ENCODE peak calls at places on chromosomes 6 and 20, in four cellular contexts. Z, X, W and J are unnamed samples. For H3K4me1, the result is how much of the 10 kb centered on the place peaks cover.

GRCh38 chr20:33232486-33233072 is 3.2 kb upstream of the BPIFA1 start:
- DNase-seq in W (no peak), Z (no peak), X (no peak), J (peak)

GRCh38 chr6:160790028-160790792 is 88.2 kb downstream of the PLG start:
- DNase-seq in Z (no peak), W (no peak), X (no peak), J (no peak)

GRCh38 chr6:88775866-88776571 is 187.4 kb downstream of the RNGTT start:
- DNase-seq in W (no peak), X (no peak), Z (no peak), J (no peak)

GRCh38 chr6:168200571-168201134 is 118.9 kb downstream of the DACT2 start:
- DNase-seq in W (no peak), X (no peak), Z (no peak), J (peak)

GRCh38 chr6:79033279-79033678 is 44.8 kb downstream of the PHIP start:
- DNase-seq in Z (no peak), X (no peak), W (no peak), J (no peak)

GRCh38 chr20:19073584-19074198 is 138.8 kb upstream of the SLC24A3 start:
- DNase-seq in W (no peak), Z (no peak), X (no peak), J (no peak)

GRCh38 chr20:1934578-1935573 is 39.7 kb downstream of the SIRPA start:
- DNase-seq in Z (peak), X (peak), W (peak), J (peak)

GRCh38 chr6:100462990-100463684 is 1.6 kb downstream of the SIM1 start:
- DNase-seq in Z (no peak), W (no peak), X (no peak), J (no peak)

GRCh38 chr6:128204621-128205020 is 303.8 kb upstream of the THEMIS start:
- DNase-seq in X (no peak), Z (no peak), W (no peak), J (no peak)

GRCh38 chr6:22421187-22421586 is 124.4 kb upstream of the PRL start:
- DNase-seq in W (no peak), Z (no peak), X (no peak), J (no peak)

GRCh38 chr6:45002390-45002789 is 325.7 kb upstream of the RUNX2 start:
- DNase-seq in W (no peak), X (no peak), Z (no peak), J (no peak)

GRCh38 chr20:50713677-50714101 is 17.7 kb upstream of the PARD6B start:
- DNase-seq in W (no peak), Z (peak), X (no peak), J (no peak)

GRCh38 chr20:13220857-13221297 is at the start of gene ISM1:
- DNase-seq in X (no peak), Z (peak), W (peak), J (peak)

GRCh38 chr6:129558248-129558647 is 151.7 kb downstream of the ARHGAP18 start:
- DNase-seq in Z (no peak), W (no peak), X (no peak), J (no peak)

GRCh38 chr6:11653028-11653583 is 115.6 kb downstream of the TMEM170B start:
- DNase-seq in X (no peak), W (no peak), Z (no peak), J (no peak)

GRCh38 chr20:24402234-24402633 is 67.2 kb upstream of the SYNDIG1 start:
- DNase-seq in X (no peak), W (no peak), Z (no peak), J (no peak)

GRCh38 chr6:52221302-52221701 is 23.0 kb downstream of the IL17F start:
- DNase-seq in X (no peak), Z (no peak), W (no peak), J (no peak)

GRCh38 chr6:5466459-5466858 is 205.1 kb downstream of the FARS2 start:
- DNase-seq in X (no peak), W (no peak), Z (no peak), J (no peak)

GRCh38 chr20:1391640-1392442 is 1.0 kb downstream of the FKBP1A start:
- DNase-seq in Z (no peak), W (no peak), X (no peak), J (no peak)

GRCh38 chr6:958531-958930 is 265.6 kb upstream of the EXOC2 start:
- DNase-seq in Z (no peak), W (no peak), X (no peak), J (no peak)

GRCh38 chr6:149864578-149865535 is 698 bp upstream of the LRP11 start:
- DNase-seq in X (no peak), Z (peak), W (no peak), J (peak)

GRCh38 chr6:50822078-50822476 is 3.4 kb downstream of the TFAP2B start:
- DNase-seq in X (no peak), Z (no peak), W (no peak), J (no peak)

GRCh38 chr20:18057106-18057993 is at the start of gene OVOL2:
- DNase-seq in X (no peak), W (no peak), Z (peak), J (no peak)

GRCh38 chr20:44625361-44625760 is 26.1 kb downstream of the ADA start:
- DNase-seq in Z (no peak), X (no peak), W (no peak), J (no peak)

GRCh38 chr20:54223751-54224150 is 15.9 kb downstream of the PFDN4 start:
- DNase-seq in X (no peak), W (no peak), Z (no peak), J (no peak)

GRCh38 chr6:158706369-158706982 is 56.6 kb downstream of the SYTL3 start:
- DNase-seq in W (peak), Z (peak), X (peak), J (peak)

GRCh38 chr20:24782221-24782620 is 166.8 kb upstream of the CST7 start:
- DNase-seq in Z (no peak), W (no peak), X (no peak), J (no peak)

GRCh38 chr20:2151805-2152727 is 50.4 kb downstream of the STK35 start:
- DNase-seq in W (no peak), X (no peak), Z (no peak), J (peak)

GRCh38 chr6:18465410-18466154 is 78.4 kb downstream of the RNF144B start:
- DNase-seq in X (no peak), Z (no peak), W (no peak), J (no peak)

DNA sequence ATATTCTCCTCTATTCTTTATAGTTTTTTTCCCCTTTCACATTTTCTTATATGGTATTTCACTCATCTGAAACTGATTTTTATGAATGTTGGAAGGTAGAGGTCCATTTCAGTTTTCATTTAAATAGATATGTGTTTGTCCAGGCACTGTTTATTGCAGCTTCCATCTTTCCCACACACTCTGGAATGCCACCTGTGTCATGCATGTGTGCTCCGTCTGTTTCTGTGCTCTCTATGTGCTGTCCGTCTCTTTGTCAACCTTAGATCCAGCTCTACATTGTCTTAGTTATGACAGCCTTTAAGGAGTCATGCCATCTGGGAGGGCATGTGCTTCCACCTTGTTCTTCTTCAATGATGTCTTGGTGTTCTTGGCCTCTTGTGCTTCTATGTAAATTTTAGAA is 36.4 kb upstream of the RREB1 start:
- DNase-seq in X (no peak), W (no peak), Z (no peak), J (no peak)
- H3K27ac ChIP-seq in X (no peak), W (no peak), Z (no peak), J (no peak)

DNA sequence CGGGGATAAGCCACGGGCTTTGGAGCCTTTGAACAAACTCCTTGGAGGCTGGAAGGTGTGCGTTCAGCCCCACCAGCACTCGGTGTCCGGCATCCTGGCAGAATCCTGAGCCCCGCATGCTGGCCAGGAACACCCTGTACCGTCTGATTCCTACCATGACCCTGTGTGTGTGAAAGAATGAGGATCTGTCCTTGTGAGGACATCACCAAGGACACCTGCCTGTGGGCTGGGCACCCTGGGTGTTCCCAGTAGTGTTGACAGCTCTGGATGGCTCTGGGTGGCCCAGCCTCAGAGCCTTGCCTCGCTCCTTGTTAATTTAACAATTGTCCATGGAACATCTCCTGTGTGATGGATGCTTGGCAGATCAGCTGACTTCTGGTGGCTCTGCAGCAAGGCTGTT is 234.3 kb downstream of the QKI start:
- DNase-seq in W (no peak), X (peak), Z (no peak), J (no peak)
- TF ChIP-seq CTCF in W (no peak), X (no peak), Z (no peak), J (no peak)

GRCh38 chr6:14382381-14383236 is 265.0 kb downstream of the CD83 start:
- DNase-seq in W (no peak), Z (no peak), X (no peak), J (no peak)

GRCh38 chr6:14381225-14381887 is 263.8 kb downstream of the CD83 start:
- DNase-seq in W (no peak), Z (no peak), X (no peak), J (no peak)

GRCh38 chr6:14380421-14380820 is 262.8 kb downstream of the CD83 start:
- DNase-seq in X (no peak), W (no peak), Z (no peak), J (no peak)

GRCh38 chr6:14375940-14376339 is 258.4 kb downstream of the CD83 start:
- DNase-seq in Z (no peak), X (no peak), W (no peak), J (no peak)

GRCh38 chr6:14379568-14379967 is 262.0 kb downstream of the CD83 start:
- DNase-seq in W (no peak), Z (no peak), X (no peak), J (no peak)
- H3K4me1 ChIP-seq in W (under half), Z (under half), X (under half), J (under half)

DNA sequence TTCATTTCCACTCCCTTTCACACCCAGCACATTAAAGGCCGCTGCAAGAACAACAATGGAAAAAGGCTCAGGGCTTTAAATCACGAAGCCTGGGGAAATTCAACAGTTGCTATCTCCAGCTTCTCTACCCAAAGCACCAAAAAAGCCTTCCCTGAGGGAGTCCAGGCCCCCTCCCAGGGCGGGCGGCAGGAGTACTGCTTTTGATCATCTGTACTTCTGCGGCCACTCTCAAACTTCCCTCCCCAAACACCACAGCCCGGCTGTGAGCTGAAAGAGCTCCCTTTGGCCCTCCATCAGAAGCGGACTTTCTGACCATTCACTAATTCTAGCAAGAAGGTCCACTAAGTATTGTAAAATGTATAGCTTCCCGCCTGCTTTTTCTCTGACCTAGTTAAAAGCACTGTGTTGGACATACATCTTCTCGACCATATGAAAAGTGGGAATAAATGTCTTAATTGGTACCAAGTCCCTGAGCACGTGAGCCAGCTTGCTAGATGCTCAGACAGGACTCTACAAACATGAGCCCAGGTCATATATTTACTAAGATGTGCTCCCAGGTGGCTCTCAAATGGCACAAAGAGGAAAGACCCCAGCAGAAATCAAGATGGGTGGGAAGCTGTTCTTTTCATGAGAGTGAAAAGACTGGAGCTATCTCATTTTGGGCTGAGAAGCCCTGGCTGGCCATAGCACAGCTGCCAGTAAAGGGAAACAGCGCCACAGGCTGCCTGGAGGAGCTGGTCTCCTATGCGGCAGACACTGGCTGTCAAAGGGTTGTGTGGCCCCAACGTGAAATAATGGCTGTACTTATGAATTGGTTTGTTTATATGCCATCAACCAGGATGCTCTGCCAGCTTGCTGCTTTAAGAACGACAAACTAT is 58.6 kb downstream of the GFOD1 start:
- DNase-seq in X (no peak), Z (no peak), W (no peak), J (no peak)
- H3K27ac ChIP-seq in X (peak), Z (no peak), W (peak), J (peak)

GRCh38 chr6:130744601-130745382 is 82.4 kb upstream of the SMLR1 start:
- DNase-seq in X (no peak), W (no peak), Z (no peak), J (no peak)

GRCh38 chr6:130743175-130743574 is 84.0 kb upstream of the SMLR1 start:
- DNase-seq in W (no peak), Z (no peak), X (no peak), J (no peak)

GRCh38 chr6:130740308-130740707 is 86.9 kb upstream of the SMLR1 start:
- DNase-seq in W (no peak), Z (no peak), X (no peak), J (no peak)

GRCh38 chr6:130742282-130742681 is 84.9 kb upstream of the SMLR1 start:
- DNase-seq in W (no peak), Z (no peak), X (no peak), J (no peak)
- TF ChIP-seq CTCF in W (no peak), Z (no peak), X (no peak), J (no peak)

DNA sequence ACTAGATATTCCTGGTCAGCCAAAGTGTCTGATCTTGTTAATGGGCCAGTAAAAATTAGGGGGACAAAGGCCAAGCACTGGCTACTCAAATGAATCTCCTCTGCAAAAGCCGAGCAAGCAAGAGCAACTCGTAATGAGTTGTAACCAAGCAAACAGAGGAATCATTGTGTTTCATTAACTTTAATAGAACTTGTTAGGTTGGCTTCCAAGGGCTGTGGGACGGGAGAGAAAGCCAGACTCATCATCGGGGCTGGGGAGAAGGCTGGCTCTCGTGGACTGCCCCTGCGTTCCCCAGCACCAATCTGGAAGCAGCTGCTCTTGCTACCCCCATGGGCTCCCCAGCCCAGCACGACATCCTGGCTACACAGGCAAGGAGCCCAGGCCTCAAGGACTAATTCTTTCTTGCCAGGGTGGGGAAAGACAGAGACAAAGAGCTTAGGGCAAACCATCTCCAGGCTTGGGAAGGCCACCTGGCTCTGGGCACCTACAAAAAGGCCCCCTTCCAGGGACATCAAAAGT is 10.5 kb upstream of the SCUBE3 start:
- DNase-seq in X (no peak), Z (no peak), W (no peak), J (no peak)
- H3K4me1 ChIP-seq in X (under half), Z (under half), W (under half), J (under half)